ENCODE peak calls at places on chromosome 10, in four cellular contexts. One of them, this sample, is unnamed.

GRCh38 chr10:120897343-120897742 is 46.2 kb downstream of the WDR11 start:
- DNase-seq in transverse colon: no peak
- DNase-seq in colonic mucosa: no peak
- DNase-seq in sigmoid colon: no peak
- DNase-seq in this sample: no peak

GRCh38 chr10:86362566-86363183 is 3.9 kb downstream of the GRID1 start:
- DNase-seq in transverse colon: peak; percentile 4
- DNase-seq in colonic mucosa: no peak
- DNase-seq in sigmoid colon: peak; percentile 54
- DNase-seq in this sample: no peak

GRCh38 chr10:26555719-26556368 is 117.7 kb downstream of the APBB1IP start:
- DNase-seq in sigmoid colon: peak; percentile 85
- DNase-seq in transverse colon: peak; percentile 67
- DNase-seq in colonic mucosa: peak; percentile 40
- DNase-seq in this sample: peak; percentile 67

GRCh38 chr10:122112625-122113160 is 123.7 kb downstream of the TACC2 start:
- DNase-seq in sigmoid colon: peak; percentile 97
- DNase-seq in transverse colon: peak; percentile 88
- DNase-seq in colonic mucosa: peak; percentile 80
- DNase-seq in this sample: peak; percentile 92

GRCh38 chr10:108069096-108069495 is 904.6 kb upstream of the SORCS1 start:
- DNase-seq in sigmoid colon: no peak
- DNase-seq in transverse colon: no peak
- DNase-seq in colonic mucosa: no peak
- DNase-seq in this sample: no peak

GRCh38 chr10:44344727-44345126 is 40.2 kb downstream of the CXCL12 start:
- DNase-seq in transverse colon: no peak
- DNase-seq in sigmoid colon: no peak
- DNase-seq in colonic mucosa: no peak
- DNase-seq in this sample: no peak

GRCh38 chr10:70537398-70538194 is 59.0 kb downstream of the PALD1 start:
- DNase-seq in colonic mucosa: peak; percentile 54
- DNase-seq in transverse colon: peak; percentile 62
- DNase-seq in sigmoid colon: no peak
- DNase-seq in this sample: peak; percentile 44

GRCh38 chr10:60237977-60238376 is 151.7 kb downstream of the ANK3 start:
- DNase-seq in transverse colon: no peak
- DNase-seq in colonic mucosa: no peak
- DNase-seq in sigmoid colon: no peak
- DNase-seq in this sample: no peak

GRCh38 chr10:5492929-5493576 is 6.3 kb downstream of the CALML5 start:
- DNase-seq in colonic mucosa: no peak
- DNase-seq in transverse colon: no peak
- DNase-seq in sigmoid colon: peak; percentile 42
- DNase-seq in this sample: no peak

GRCh38 chr10:91613411-91614253 is 19.2 kb downstream of the PPP1R3C start:
- DNase-seq in colonic mucosa: no peak
- DNase-seq in sigmoid colon: no peak
- DNase-seq in transverse colon: no peak
- DNase-seq in this sample: no peak

GRCh38 chr10:96673318-96674099 is 46.8 kb downstream of the PIK3AP1 start:
- DNase-seq in sigmoid colon: no peak
- DNase-seq in colonic mucosa: peak; percentile 41
- DNase-seq in transverse colon: peak; percentile 52
- DNase-seq in this sample: peak; percentile 45

GRCh38 chr10:86795353-86795752 is 38.9 kb downstream of the BMPR1A start:
- DNase-seq in transverse colon: no peak
- DNase-seq in sigmoid colon: no peak
- DNase-seq in colonic mucosa: no peak
- DNase-seq in this sample: no peak

GRCh38 chr10:59382831-59383295 is 20.5 kb upstream of the FAM13C start:
- DNase-seq in transverse colon: no peak
- DNase-seq in sigmoid colon: no peak
- DNase-seq in colonic mucosa: no peak
- DNase-seq in this sample: no peak

GRCh38 chr10:73898730-73899400 is 12.1 kb upstream of the PLAU start:
- DNase-seq in sigmoid colon: no peak
- DNase-seq in transverse colon: no peak
- DNase-seq in colonic mucosa: no peak
- DNase-seq in this sample: no peak

GRCh38 chr10:89327803-89328441 is at the start of gene IFIT3:
- DNase-seq in transverse colon: peak; percentile 52
- DNase-seq in colonic mucosa: peak; percentile 58
- DNase-seq in sigmoid colon: peak; percentile 85
- DNase-seq in this sample: peak; percentile 45

GRCh38 chr10:95485030-95485429 is 76.1 kb downstream of the SORBS1 start:
- DNase-seq in colonic mucosa: no peak
- DNase-seq in transverse colon: no peak
- DNase-seq in sigmoid colon: no peak
- DNase-seq in this sample: no peak

GRCh38 chr10:11742779-11743298 is 657 bp downstream of the ECHDC3 start:
- DNase-seq in colonic mucosa: no peak
- DNase-seq in sigmoid colon: no peak
- DNase-seq in transverse colon: no peak
- DNase-seq in this sample: peak; percentile 53

GRCh38 chr10:108784534-108784933 is 1138.8 kb downstream of the XPNPEP1 start:
- DNase-seq in sigmoid colon: no peak
- DNase-seq in transverse colon: no peak
- DNase-seq in colonic mucosa: no peak
- DNase-seq in this sample: no peak

GRCh38 chr10:126171555-126171954 is 216.7 kb downstream of the ADAM12 start:
- DNase-seq in transverse colon: no peak
- DNase-seq in sigmoid colon: no peak
- DNase-seq in colonic mucosa: no peak
- DNase-seq in this sample: no peak

GRCh38 chr10:70478191-70479160 is at the start of gene PALD1:
- DNase-seq in transverse colon: peak; percentile 65
- DNase-seq in colonic mucosa: peak; percentile 64
- DNase-seq in sigmoid colon: peak; percentile 91
- DNase-seq in this sample: peak; percentile 68

GRCh38 chr10:44860811-44861751 is 50.1 kb upstream of the TMEM72 start:
- DNase-seq in transverse colon: no peak
- DNase-seq in colonic mucosa: no peak
- DNase-seq in sigmoid colon: peak; percentile 75
- DNase-seq in this sample: peak; percentile 20

GRCh38 chr10:1467450-1467849 is 269.9 kb downstream of the ADARB2 start:
- DNase-seq in colonic mucosa: no peak
- DNase-seq in transverse colon: no peak
- DNase-seq in sigmoid colon: no peak
- DNase-seq in this sample: no peak

GRCh38 chr10:8042032-8042863 is 12.2 kb upstream of the GATA3 start:
- DNase-seq in sigmoid colon: no peak
- DNase-seq in transverse colon: no peak
- DNase-seq in colonic mucosa: no peak
- DNase-seq in this sample: no peak

GRCh38 chr10:131311661-131312260 is at the start of gene TCERG1L:
- DNase-seq in sigmoid colon: no peak
- DNase-seq in colonic mucosa: no peak
- DNase-seq in transverse colon: no peak
- DNase-seq in this sample: no peak

GRCh38 chr10:102504179-102504975 is 605 bp downstream of the SUFU start:
- DNase-seq in colonic mucosa: peak; percentile 47
- DNase-seq in sigmoid colon: peak; percentile 74
- DNase-seq in transverse colon: peak; percentile 29
- DNase-seq in this sample: peak; percentile 30

GRCh38 chr10:103504181-103504783 is 10.8 kb downstream of the NEURL1 start:
- DNase-seq in sigmoid colon: no peak
- DNase-seq in colonic mucosa: no peak
- DNase-seq in transverse colon: no peak
- DNase-seq in this sample: peak; percentile 71

GRCh38 chr10:124379609-124380193 is 39.0 kb downstream of the OAT start:
- DNase-seq in transverse colon: no peak
- DNase-seq in colonic mucosa: no peak
- DNase-seq in sigmoid colon: peak; percentile 50
- DNase-seq in this sample: no peak

GRCh38 chr10:109982812-109983211 is 25.0 kb upstream of the ADD3 start:
- DNase-seq in transverse colon: no peak
- DNase-seq in colonic mucosa: no peak
- DNase-seq in sigmoid colon: no peak
- DNase-seq in this sample: no peak

GRCh38 chr10:100969175-100970075 is at the start of gene SEMA4G:
- DNase-seq in transverse colon: peak; percentile 59
- DNase-seq in sigmoid colon: peak; percentile 78
- DNase-seq in colonic mucosa: peak; percentile 62
- DNase-seq in this sample: peak; percentile 65

GRCh38 chr10:100972115-100972903 is 3.0 kb downstream of the SEMA4G start:
- DNase-seq in transverse colon: no peak
- DNase-seq in colonic mucosa: no peak
- DNase-seq in sigmoid colon: peak; percentile 43
- DNase-seq in this sample: no peak

GRCh38 chr10:100972904-100973535 is 3.7 kb downstream of the SEMA4G start:
- DNase-seq in transverse colon: no peak
- DNase-seq in colonic mucosa: no peak
- DNase-seq in sigmoid colon: peak; percentile 42
- DNase-seq in this sample: no peak

GRCh38 chr10:100970076-100970913 is 991 bp downstream of the SEMA4G start:
- DNase-seq in sigmoid colon: peak; percentile 66
- DNase-seq in transverse colon: peak; percentile 87
- DNase-seq in colonic mucosa: peak; percentile 95
- DNase-seq in this sample: peak; percentile 73

DNA sequence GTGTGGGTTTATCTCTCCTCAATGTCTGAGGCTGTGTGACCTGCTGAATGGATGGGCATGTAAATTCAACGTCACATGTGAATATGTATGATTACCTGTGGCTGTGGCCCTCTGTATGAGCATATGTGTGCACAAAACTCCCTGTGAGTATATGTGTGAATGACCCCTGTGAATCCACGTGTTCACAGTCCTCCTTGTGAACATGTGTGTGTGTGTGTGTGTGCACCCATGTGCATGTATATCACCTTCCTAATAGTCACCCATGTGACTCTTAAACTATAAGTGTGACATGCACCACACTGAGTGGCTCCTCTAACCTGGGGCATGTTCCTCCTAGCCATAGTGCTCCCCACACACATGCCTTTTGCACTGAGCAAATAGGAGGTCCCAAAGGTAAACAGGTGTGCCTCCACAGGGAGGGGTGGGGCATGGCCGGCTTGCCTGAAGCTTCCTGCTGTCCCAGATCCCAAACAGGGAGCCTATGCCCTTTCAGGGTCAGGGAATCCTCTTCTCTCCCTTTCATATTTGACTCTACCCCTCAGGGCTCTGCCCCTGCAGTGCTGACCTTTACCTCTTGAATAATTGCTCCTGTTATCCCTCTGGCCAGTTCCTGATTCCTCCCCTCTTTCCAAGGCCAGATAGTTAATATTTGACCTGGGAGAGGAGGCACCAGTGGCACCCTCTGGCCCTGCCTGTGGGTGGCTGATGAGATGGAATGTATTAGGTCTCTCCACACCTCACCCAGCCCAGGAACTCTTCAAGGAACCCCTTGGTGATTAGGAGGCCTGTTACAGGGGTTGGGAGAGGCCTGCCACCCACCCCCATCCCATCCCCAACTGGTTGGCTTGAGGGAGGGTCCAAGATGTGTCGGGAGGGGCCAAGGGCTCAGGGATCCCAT is 1.9 kb downstream of the SEMA4G start:
- DNase-seq in transverse colon: peak; percentile 81
- DNase-seq in colonic mucosa: peak; percentile 87
- DNase-seq in sigmoid colon: peak; percentile 41
- DNase-seq in this sample: peak; percentile 55
- TF ChIP-seq CTCF in transverse colon: no peak
- TF ChIP-seq CTCF in colonic mucosa: no peak
- TF ChIP-seq CTCF in sigmoid colon: no peak
- TF ChIP-seq CTCF in this sample: no peak

GRCh38 chr10:28633750-28634149 is 43.6 kb upstream of the BAMBI start:
- DNase-seq in colonic mucosa: no peak
- DNase-seq in sigmoid colon: no peak
- DNase-seq in transverse colon: no peak
- DNase-seq in this sample: no peak

GRCh38 chr10:28632597-28632940 is 44.8 kb upstream of the BAMBI start:
- DNase-seq in sigmoid colon: no peak
- DNase-seq in transverse colon: no peak
- DNase-seq in colonic mucosa: no peak
- DNase-seq in this sample: no peak

GRCh38 chr10:28627102-28627501 is 50.2 kb upstream of the BAMBI start:
- DNase-seq in transverse colon: no peak
- DNase-seq in colonic mucosa: no peak
- DNase-seq in sigmoid colon: no peak
- DNase-seq in this sample: no peak

GRCh38 chr10:28628184-28628893 is 49.0 kb upstream of the BAMBI start:
- DNase-seq in colonic mucosa: peak; percentile 83
- DNase-seq in sigmoid colon: peak; percentile 85
- DNase-seq in transverse colon: peak; percentile 81
- DNase-seq in this sample: peak; percentile 82

DNA sequence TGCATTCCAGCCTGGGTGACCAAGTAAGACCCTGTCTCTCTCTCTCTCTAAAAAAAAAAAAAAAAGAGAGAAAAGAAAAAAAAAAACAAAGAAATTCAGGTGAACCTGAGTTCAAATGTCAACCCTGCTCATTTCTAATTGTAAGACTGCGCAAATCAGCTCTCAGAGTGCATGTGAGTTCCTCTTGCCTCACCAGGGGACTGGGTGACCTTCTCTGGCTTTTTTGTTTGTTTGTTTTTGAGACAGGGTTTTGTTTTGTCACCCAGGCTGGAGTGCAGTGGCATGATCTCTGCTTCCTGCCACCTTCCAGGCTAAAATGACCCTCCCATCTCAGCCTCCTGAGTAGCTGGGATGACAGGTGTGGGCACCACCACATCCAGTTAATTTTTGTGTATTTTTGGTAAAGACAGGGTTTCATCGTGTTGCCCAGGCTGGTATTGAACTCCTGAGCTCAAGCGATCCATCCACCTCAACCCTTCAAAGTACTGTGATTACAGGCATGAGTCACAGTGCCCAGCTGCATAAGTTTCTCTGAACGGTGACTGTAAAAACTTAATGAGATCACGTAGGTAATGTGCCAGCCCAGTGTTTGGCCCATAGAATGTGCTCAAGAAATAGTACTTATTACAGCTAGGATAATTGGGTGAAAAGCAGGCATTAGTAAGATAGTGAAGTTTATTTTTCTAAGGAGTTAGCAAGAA is 45.3 kb upstream of the BAMBI start:
- DNase-seq in transverse colon: no peak
- DNase-seq in sigmoid colon: no peak
- DNase-seq in colonic mucosa: no peak
- DNase-seq in this sample: no peak
- H3K9me3 ChIP-seq in transverse colon: no peaks in the 10 kb centered on the region
- H3K9me3 ChIP-seq in sigmoid colon: no peaks in the 10 kb centered on the region
- H3K9me3 ChIP-seq in colonic mucosa: no peaks in the 10 kb centered on the region
- H3K9me3 ChIP-seq in this sample: no peaks in the 10 kb centered on the region

GRCh38 chr10:84114088-84114667 is 25.1 kb upstream of the GHITM start:
- DNase-seq in sigmoid colon: no peak
- DNase-seq in transverse colon: no peak
- DNase-seq in colonic mucosa: no peak
- DNase-seq in this sample: no peak
- TF ChIP-seq CTCF in sigmoid colon: no peak
- TF ChIP-seq CTCF in transverse colon: no peak
- TF ChIP-seq CTCF in colonic mucosa: no peak
- TF ChIP-seq CTCF in this sample: no peak

DNA sequence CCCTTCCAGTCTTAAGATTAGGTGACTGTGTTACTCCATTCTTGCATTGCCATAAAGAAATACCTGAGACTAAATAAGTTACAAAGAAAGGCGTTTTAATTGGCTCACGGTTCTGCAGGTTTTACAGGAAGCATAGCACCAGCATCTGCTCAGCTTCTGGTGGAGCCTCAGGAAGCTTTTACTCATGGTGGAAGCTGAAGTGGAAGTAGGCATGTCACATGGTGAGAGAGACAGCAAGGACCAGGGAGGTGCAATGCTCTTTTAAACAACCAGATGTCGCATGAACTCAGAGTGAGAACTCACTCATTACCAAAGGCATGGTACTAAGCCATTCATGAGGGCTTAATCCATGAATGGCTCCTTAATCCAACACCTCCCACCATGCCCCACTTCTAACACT is 34.0 kb upstream of the TMEM273 start:
- DNase-seq in transverse colon: no peak
- DNase-seq in sigmoid colon: no peak
- DNase-seq in colonic mucosa: no peak
- DNase-seq in this sample: no peak
- H3K9me3 ChIP-seq in transverse colon: no peaks in the 10 kb centered on the region
- H3K9me3 ChIP-seq in sigmoid colon: no peaks in the 10 kb centered on the region
- H3K9me3 ChIP-seq in colonic mucosa: no peaks in the 10 kb centered on the region
- H3K9me3 ChIP-seq in this sample: no peaks in the 10 kb centered on the region

This sample was measured in body of pancreas.